ENCODE peak calls at places on chromosomes 16 and 17, in five cellular contexts. D, A, T, F and J are unnamed samples.

GRCh38 chr17:4340914-4341615 is 25.4 kb downstream of the UBE2G1 start:
- DNase-seq in T (no peak), A (no peak), D (no peak), F (no peak), J (no peak)

GRCh38 chr17:49717371-49717841 is 9.6 kb upstream of the SLC35B1 start:
- DNase-seq in D (no peak), T (no peak), A (no peak), F (no peak), J (no peak)

GRCh38 chr17:27892866-27893769 is at the start of gene LYRM9:
- DNase-seq in D (peak), T (peak), F (no peak), A (peak), J (peak)

GRCh38 chr16:9119795-9120194 is 28.4 kb downstream of the HAPSTR1 start:
- DNase-seq in A (no peak), F (no peak), D (peak), T (no peak), J (no peak)

GRCh38 chr17:27454089-27454488 is 2.2 kb upstream of the KSR1 start:
- DNase-seq in T (no peak), D (no peak), F (no peak), A (no peak), J (no peak)

GRCh38 chr16:3088925-3089716 is 10.0 kb downstream of the ZSCAN10 start:
- DNase-seq in D (no peak), F (no peak), T (no peak), A (no peak), J (no peak)

GRCh38 chr16:23505942-23506605 is 4.2 kb downstream of the GGA2 start:
- DNase-seq in A (no peak), D (no peak), F (no peak), T (no peak), J (no peak)

GRCh38 chr16:66903544-66904427 is 14.9 kb downstream of the CDH16 start:
- DNase-seq in T (no peak), A (no peak), F (no peak), D (no peak), J (no peak)

GRCh38 chr17:39738568-39738901 is 797 bp downstream of the GRB7 start:
- DNase-seq in A (peak), T (no peak), F (no peak), D (no peak), J (peak)

GRCh38 chr17:33154869-33155455 is 138.1 kb downstream of the ASIC2 start:
- DNase-seq in F (no peak), D (no peak), T (no peak), A (no peak), J (no peak)

GRCh38 chr16:86680137-86680536 is 101.8 kb downstream of the FOXL1 start:
- DNase-seq in D (peak), F (no peak), T (no peak), A (no peak), J (no peak)

GRCh38 chr17:48113201-48113676 is 5.7 kb downstream of the SNX11 start:
- DNase-seq in F (no peak), A (no peak), D (no peak), T (peak), J (no peak)

GRCh38 chr16:50719401-50720337 is 22.2 kb upstream of the CYLD start:
- DNase-seq in A (peak), F (no peak), T (peak), D (peak), J (peak)

GRCh38 chr17:40322417-40323315 is 13.7 kb downstream of the RARA start:
- DNase-seq in A (no peak), F (peak), T (peak), D (peak), J (peak)

GRCh38 chr17:80997471-80998387 is 6.1 kb downstream of the CHMP6 start:
- DNase-seq in F (no peak), A (no peak), T (no peak), D (no peak), J (no peak)

GRCh38 chr17:41987642-41988041 is 21.0 kb downstream of the CNP start:
- DNase-seq in D (no peak), A (no peak), T (no peak), F (no peak), J (no peak)

GRCh38 chr17:12510535-12510934 is 155.2 kb upstream of the MYOCD start:
- DNase-seq in A (no peak), D (no peak), F (no peak), T (no peak), J (no peak)

GRCh38 chr17:17481860-17482259 is 5.1 kb downstream of the MED9 start:
- DNase-seq in T (no peak), F (no peak), D (no peak), A (no peak), J (no peak)

GRCh38 chr16:2948807-2949704 is 15.0 kb upstream of the KREMEN2 start:
- DNase-seq in T (no peak), F (no peak), A (no peak), D (no peak), J (no peak)

GRCh38 chr17:66975614-66976378 is 11.3 kb downstream of the CACNG4 start:
- DNase-seq in D (no peak), T (no peak), F (no peak), A (peak), J (peak)
- TF ChIP-seq CTCF in D (no peak), T (no peak), F (no peak), A (peak), J (no peak)

GRCh38 chr17:20051624-20052023 is 42.5 kb downstream of the SPECC1 start:
- DNase-seq in A (no peak), D (no peak), F (no peak), T (no peak), J (no peak)
- TF ChIP-seq CTCF in A (no peak), D (no peak), F (no peak), T (no peak), J (no peak)

DNA sequence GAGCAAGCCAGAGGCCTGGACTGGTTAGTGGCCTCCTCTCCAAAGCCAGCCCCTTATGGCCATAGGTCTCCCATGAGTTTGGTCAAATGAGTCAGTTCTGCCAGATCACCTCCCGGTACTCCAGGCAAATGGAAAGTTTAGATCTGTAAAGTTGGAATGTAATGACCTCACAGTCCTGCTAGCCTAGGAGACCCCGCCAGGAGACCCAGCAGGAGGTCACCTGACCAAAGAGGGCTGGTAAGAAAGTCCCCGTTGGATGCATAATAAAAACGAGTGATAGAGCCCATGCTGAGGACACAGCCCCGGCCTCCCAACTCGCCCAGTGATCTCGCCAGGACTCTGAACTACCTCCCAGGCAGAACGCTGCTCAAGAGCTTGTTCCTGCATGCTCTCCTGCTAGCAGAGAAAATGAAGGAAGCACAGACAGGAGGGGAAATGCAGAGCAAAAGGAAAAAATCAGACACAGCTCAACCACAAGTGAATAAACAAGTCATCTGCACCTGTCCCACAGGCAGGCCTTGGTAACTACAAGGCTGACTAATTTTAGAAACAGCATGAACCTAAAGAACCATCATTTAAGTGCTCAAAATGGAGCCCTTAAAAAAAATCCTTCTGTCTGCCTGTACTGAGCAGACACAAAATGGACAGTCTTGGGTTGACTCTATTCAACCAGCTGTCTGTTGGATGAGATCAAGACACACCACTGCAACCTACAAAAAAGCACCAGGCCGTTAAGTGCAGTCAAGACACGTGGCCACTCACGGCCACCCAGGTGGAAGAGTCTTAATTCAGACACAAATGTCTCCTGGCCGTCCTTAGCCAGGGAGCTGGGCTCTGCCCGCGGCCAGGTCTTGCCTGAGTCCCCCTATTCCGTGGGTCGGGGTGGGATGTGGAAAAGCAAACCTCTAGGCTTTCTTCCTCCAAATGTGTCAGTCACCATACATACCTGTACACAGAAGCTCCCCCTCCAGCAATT is 9.2 kb downstream of the CDIP1 start:
- DNase-seq in T (peak), A (no peak), F (no peak), D (no peak), J (no peak)
- TF ChIP-seq CTCF in T (no peak), A (no peak), F (peak), D (no peak), J (no peak)

DNA sequence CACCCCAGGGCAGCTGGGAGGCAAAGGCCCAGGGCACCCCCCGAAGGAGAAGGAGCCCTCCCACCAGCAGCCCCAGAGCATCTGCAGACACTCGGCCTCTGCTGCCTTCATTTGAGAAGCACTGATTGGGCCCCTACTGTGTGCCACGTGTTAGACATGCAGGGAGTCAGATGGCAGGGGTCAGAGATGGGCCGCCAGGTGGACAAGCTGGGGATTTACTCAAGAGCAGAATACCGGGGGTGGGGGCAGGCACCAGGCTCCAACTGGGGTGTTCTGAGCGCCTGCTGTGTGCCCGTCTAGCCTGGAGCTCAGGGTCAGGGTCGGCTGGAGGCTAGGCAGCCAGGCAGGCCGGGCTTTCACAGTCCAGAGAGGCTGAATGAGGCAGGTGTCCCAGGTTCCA is 18.7 kb downstream of the TPSG1 start:
- DNase-seq in D (no peak), T (no peak), F (no peak), A (no peak), J (no peak)
- TF ChIP-seq CTCF in D (no peak), T (no peak), F (no peak), A (no peak), J (no peak)

GRCh38 chr16:48911700-48912099 is 301.7 kb upstream of the N4BP1 start:
- DNase-seq in D (no peak), T (no peak), F (no peak), A (no peak), J (no peak)
- TF ChIP-seq CTCF in D (no peak), T (no peak), F (no peak), A (no peak), J (no peak)

GRCh38 chr17:9225305-9226101 is 204.2 kb downstream of the NTN1 start:
- DNase-seq in A (no peak), D (peak), F (no peak), T (no peak), J (no peak)
- TF ChIP-seq CTCF in A (no peak), D (no peak), F (no peak), T (no peak), J (no peak)

GRCh38 chr16:80530479-80530878 is 10.3 kb upstream of the DYNLRB2 start:
- DNase-seq in D (no peak), A (no peak), F (no peak), T (no peak), J (no peak)

GRCh38 chr16:80525420-80525819 is 15.4 kb upstream of the DYNLRB2 start:
- DNase-seq in A (no peak), D (no peak), T (no peak), F (no peak), J (no peak)

GRCh38 chr16:80526418-80527061 is 14.3 kb upstream of the DYNLRB2 start:
- DNase-seq in F (no peak), A (peak), D (no peak), T (peak), J (peak)

DNA sequence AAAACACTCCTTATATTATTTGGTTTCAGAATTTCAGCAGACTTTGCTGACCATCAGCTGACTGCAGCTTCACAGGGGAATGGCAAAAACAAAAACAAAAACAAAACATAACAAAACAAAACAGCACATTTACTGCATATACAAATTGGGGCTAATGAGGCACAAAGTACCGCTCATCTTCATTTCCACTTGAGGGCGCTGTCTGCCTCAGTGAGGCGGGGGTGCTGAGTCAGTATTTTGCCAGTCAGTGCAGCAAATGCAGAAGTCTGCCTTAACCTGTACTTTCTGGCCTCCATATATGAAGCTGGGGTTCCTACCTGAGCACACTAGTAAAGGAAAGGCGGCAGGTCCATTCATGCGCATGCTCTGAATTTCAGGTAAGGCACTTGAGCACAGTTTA is 13.5 kb upstream of the DYNLRB2 start:
- DNase-seq in D (no peak), A (peak), F (no peak), T (peak), J (peak)
- TF ChIP-seq CTCF in D (no peak), A (peak), F (peak), T (peak), J (no peak)

GRCh38 chr17:75652341-75652740 is 14.6 kb downstream of the RECQL5 start:
- DNase-seq in T (no peak), A (no peak), F (no peak), D (peak), J (no peak)

GRCh38 chr17:75650874-75651273 is 16.1 kb downstream of the RECQL5 start:
- DNase-seq in T (no peak), A (no peak), F (no peak), D (no peak), J (no peak)

GRCh38 chr17:75658237-75658636 is 8.7 kb downstream of the RECQL5 start:
- DNase-seq in A (no peak), T (no peak), F (no peak), D (no peak), J (no peak)

GRCh38 chr17:75652934-75653549 is 13.9 kb downstream of the RECQL5 start:
- DNase-seq in T (peak), A (peak), F (no peak), D (peak), J (peak)

GRCh38 chr17:75654176-75654575 is 12.8 kb downstream of the RECQL5 start:
- DNase-seq in F (no peak), A (no peak), T (no peak), D (peak), J (no peak)
- TF ChIP-seq CTCF in F (peak), A (no peak), T (no peak), D (no peak), J (no peak)

GRCh38 chr17:7748098-7748775 is 30.7 kb downstream of the DNAH2 start:
- DNase-seq in T (no peak), F (no peak), A (peak), D (peak), J (no peak)

GRCh38 chr17:7742729-7743128 is 25.2 kb downstream of the DNAH2 start:
- DNase-seq in A (no peak), F (no peak), D (no peak), T (no peak), J (no peak)

GRCh38 chr17:7747586-7747985 is 30.0 kb downstream of the DNAH2 start:
- DNase-seq in F (no peak), A (peak), T (no peak), D (no peak), J (no peak)

GRCh38 chr17:7744416-7744815 is 26.9 kb downstream of the DNAH2 start:
- DNase-seq in F (no peak), T (no peak), A (no peak), D (no peak), J (no peak)

DNA sequence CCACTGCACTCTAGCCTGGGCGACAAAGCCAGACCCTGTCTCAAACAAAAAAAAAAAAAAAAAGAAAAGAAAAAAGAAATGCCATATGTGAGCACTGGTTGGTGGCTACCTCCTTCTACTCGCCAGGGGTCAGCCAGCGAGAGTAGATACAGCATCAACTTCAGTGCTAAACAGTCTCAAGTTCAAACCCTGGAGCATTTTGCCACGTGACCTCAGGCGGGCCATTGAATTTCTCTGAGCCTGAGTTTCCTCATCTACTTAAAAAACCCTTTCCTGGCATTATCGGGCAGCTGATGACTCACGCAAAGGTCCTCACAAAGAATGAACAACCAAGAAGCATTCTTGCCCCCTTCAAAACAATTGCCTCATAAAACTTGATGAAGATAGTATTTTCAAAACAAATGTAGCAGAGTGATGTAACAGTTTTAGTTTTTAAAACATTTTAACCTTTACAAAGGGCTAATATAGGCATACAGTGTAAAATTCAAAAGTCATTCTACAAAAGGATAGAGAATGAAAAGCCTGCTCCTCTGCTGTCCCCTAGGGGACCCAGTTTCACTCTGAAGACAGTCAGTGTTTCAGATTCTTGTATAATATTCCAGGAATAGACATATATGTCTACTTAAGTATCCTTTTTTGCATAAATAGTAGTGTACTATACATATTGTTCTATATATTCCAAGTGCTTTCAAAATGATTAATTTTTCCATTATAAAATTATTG is 28.4 kb downstream of the DNAH2 start:
- DNase-seq in T (peak), D (no peak), A (no peak), F (no peak), J (peak)
- TF ChIP-seq CTCF in T (no peak), D (no peak), A (no peak), F (no peak), J (no peak)